ENCODE peak calls at places on chromosomes 4 and X, in seven cellular contexts. G is NCI-H510A treated with DMSO at 0.1 percent for 48 hours; K is T-helper 2 cell treated with Interferon-gamma antibody and Interleukin-4, amounts not matched to agents 5 μg/mL and 100 μg/mL, for 36 hours; D is AG04450; N is Kasumi-1; E is naive thymus-derived CD4-positive, alpha-beta T cell; T is skeletal muscle cell. S is an unnamed sample.

GRCh38 chr4:101155368-101155767 is 192.0 kb downstream of the PPP3CA start:
- DNase-seq in N (no peak), E (no peak), K (no peak), T (peak), G (no peak), D (no peak), S (no peak)

GRCh38 chr4:182809417-182810102 is 107.6 kb downstream of the DCTD start:
- DNase-seq in T (no peak), E (no peak), N (peak), K (peak), D (no peak), G (no peak), S (no peak)

GRCh38 chrX:39693298-39693697 is 404.5 kb downstream of the BCOR start:
- DNase-seq in T (no peak), N (no peak), K (no peak), G (peak), E (no peak), D (no peak), S (no peak)

GRCh38 chr4:135201081-135201480 is 999.5 kb upstream of the PABPC4L start:
- DNase-seq in T (no peak), K (no peak), E (no peak), G (no peak), N (no peak), D (no peak), S (no peak)

GRCh38 chrX:103562801-103563200 is 22.5 kb upstream of the TCEAL4 start:
- DNase-seq in K (no peak), D (no peak), E (no peak), T (no peak), N (no peak), G (no peak), S (no peak)

GRCh38 chrX:38225093-38225492 is 4.4 kb upstream of the SRPX start:
- DNase-seq in G (no peak), T (no peak), N (no peak), E (no peak), K (no peak), D (no peak), S (no peak)

GRCh38 chr4:47899639-47900038 is 14.7 kb downstream of the NFXL1 start:
- DNase-seq in D (no peak), N (no peak), K (no peak), G (no peak), E (no peak), T (no peak), S (no peak)

GRCh38 chr4:100187781-100188180 is 2.5 kb downstream of the DDIT4L start:
- DNase-seq in D (no peak), G (no peak), K (no peak), N (no peak), T (no peak), E (no peak), S (no peak)

GRCh38 chr4:152856960-152857359 is 77.2 kb downstream of the ARFIP1 start:
- DNase-seq in T (no peak), E (no peak), N (no peak), G (no peak), D (no peak), K (no peak), S (no peak)

GRCh38 chr4:164446516-164446915 is 307.4 kb upstream of the SMIM31 start:
- DNase-seq in K (no peak), T (peak), G (no peak), E (no peak), N (no peak), D (no peak), S (no peak)

GRCh38 chrX:49139713-49140112 is 16.2 kb upstream of the GPKOW start:
- DNase-seq in T (no peak), N (no peak), D (no peak), K (no peak), E (no peak), G (no peak), S (no peak)

GRCh38 chr4:8920969-8921368 is 49.3 kb upstream of the HMX1 start:
- DNase-seq in G (no peak), D (no peak), E (no peak), T (no peak), N (no peak), K (no peak), S (no peak)

GRCh38 chrX:150360331-150360730 is 2.8 kb upstream of the MAMLD1 start:
- DNase-seq in T (no peak), G (no peak), E (no peak), K (no peak), N (no peak), D (no peak), S (no peak)

GRCh38 chrX:154775611-154776349 is 13.1 kb downstream of the DKC1 start:
- DNase-seq in G (no peak), E (no peak), D (no peak), T (no peak), N (no peak), K (peak), S (no peak)

GRCh38 chr4:4608214-4608537 is 66.3 kb upstream of the STX18 start:
- DNase-seq in G (no peak), T (no peak), K (no peak), E (no peak), N (no peak), D (no peak), S (no peak)

GRCh38 chrX:68938244-68939004 is 109.6 kb downstream of the EFNB1 start:
- DNase-seq in N (no peak), E (no peak), G (no peak), T (peak), D (no peak), K (no peak), S (no peak)

GRCh38 chrX:105698386-105698785 is 124.0 kb upstream of the NRK start:
- DNase-seq in E (no peak), N (no peak), K (no peak), G (no peak), D (no peak), T (peak), S (no peak)

GRCh38 chrX:31092970-31093638 is 21.3 kb upstream of the FTHL17 start:
- DNase-seq in N (no peak), D (no peak), K (no peak), T (no peak), E (no peak), G (no peak), S (no peak)

GRCh38 chr4:97770222-97770621 is 373.1 kb downstream of the STPG2 start:
- DNase-seq in D (no peak), T (no peak), K (no peak), G (no peak), N (no peak), E (no peak), S (no peak)

GRCh38 chrX:40880712-40881111 is 145.4 kb upstream of the MED14 start:
- DNase-seq in G (no peak), E (no peak), T (no peak), D (no peak), N (no peak), K (no peak), S (no peak)

GRCh38 chr4:64248151-64248550 is 161.1 kb downstream of the TECRL start:
- DNase-seq in D (no peak), T (no peak), G (no peak), K (no peak), E (no peak), N (no peak), S (no peak)

GRCh38 chr4:105895609-105896460 is 564 bp downstream of the NPNT start:
- DNase-seq in K (peak), D (no peak), T (no peak), N (peak), E (no peak), G (no peak), S (no peak)

GRCh38 chrX:73562986-73563739 is at the start of gene CHIC1:
- DNase-seq in N (no peak), T (peak), D (peak), K (peak), E (peak), G (peak), S (peak)

S was measured in Jurkat, Clone E6-1.